ENCODE peak calls at places on chromosomes 7 and 10, in eight cellular contexts. G is fibroblast of mammary gland, F is WTC11, Q is nephron progenitor cell, K is cardiac fibroblast, V is foreskin fibroblast, H is fibroblast of the aortic adventitia, I is endothelial cell. D is an unnamed sample.

GRCh38 chr10:48406204-48406603 is 99.7 kb downstream of the MAPK8 start:
- DNase-seq in Q (no peak), I (no peak), F (no peak), V (peak; percentile 30), H (peak; percentile 28), G (peak; percentile 45), K (peak; percentile 46), D (no peak)

GRCh38 chr7:122743211-122743610 is 40.5 kb upstream of the RNF148 start:
- DNase-seq in Q (no peak), H (no peak), K (no peak), I (no peak), F (no peak), V (no peak), G (no peak), D (peak; percentile 39)

GRCh38 chr7:25669954-25670841 is 441.9 kb upstream of the NPVF start:
- DNase-seq in K (no peak), V (no peak), H (no peak), F (no peak), I (no peak), G (peak; percentile 18), Q (no peak), D (peak; percentile 80)

GRCh38 chr10:58791137-58791536 is 278.5 kb downstream of the BICC1 start:
- DNase-seq in H (peak; percentile 85), F (no peak), Q (no peak), V (no peak), G (peak; percentile 64), K (peak; percentile 74), I (no peak), D (no peak)

GRCh38 chr10:47423476-47423875 is 39.4 kb upstream of the ZNF488 start:
- DNase-seq in G (no peak), I (no peak), Q (no peak), K (peak; percentile 30), F (no peak), H (no peak), V (no peak), D (no peak)

GRCh38 chr7:149728491-149729375 is 44.7 kb downstream of the ZNF467 start:
- DNase-seq in F (no peak), K (no peak), H (no peak), G (no peak), V (no peak), I (no peak), Q (no peak), D (no peak)

GRCh38 chr10:47025540-47026300 is 114.5 kb downstream of the PTPN20 start:
- DNase-seq in V (no peak), Q (no peak), H (peak; percentile 86), I (peak; percentile 2), K (peak; percentile 30), G (peak; percentile 65), F (no peak), D (no peak)

GRCh38 chr7:11436773-11437524 is 395.0 kb downstream of the THSD7A start:
- DNase-seq in I (no peak), V (no peak), G (no peak), H (no peak), F (no peak), K (no peak), Q (no peak), D (no peak)

GRCh38 chr10:116817780-116818343 is 31.4 kb upstream of the ENO4 start:
- DNase-seq in H (no peak), K (no peak), I (no peak), V (no peak), F (no peak), G (no peak), Q (no peak), D (no peak)

GRCh38 chr10:83078645-83079044 is 1060.7 kb upstream of the GHITM start:
- DNase-seq in Q (no peak), K (no peak), H (no peak), I (no peak), F (no peak), G (no peak), V (no peak), D (no peak)

GRCh38 chr10:124035928-124036558 is 57.4 kb downstream of the CHST15 start:
- DNase-seq in Q (peak; percentile 39), V (no peak), K (no peak), H (no peak), I (no peak), F (no peak), G (no peak), D (no peak)

GRCh38 chr7:44277391-44277790 is 48.0 kb downstream of the CAMK2B start:
- DNase-seq in Q (peak; percentile 0), V (no peak), I (no peak), K (no peak), H (no peak), G (no peak), F (no peak), D (peak; percentile 0)

GRCh38 chr7:70694909-70695803 is 436.8 kb upstream of the GALNT17 start:
- DNase-seq in K (peak; percentile 36), F (peak; percentile 50), G (no peak), V (no peak), I (peak; percentile 24), H (peak; percentile 39), Q (peak; percentile 53), D (peak; percentile 18)

GRCh38 chr7:147519062-147519461 is 1071.5 kb upstream of the C7orf33 start:
- DNase-seq in Q (no peak), F (peak; percentile 15), H (peak; percentile 55), K (no peak), G (no peak), V (no peak), I (no peak), D (no peak)

GRCh38 chr10:100781145-100781665 is 35.8 kb downstream of the PAX2 start:
- DNase-seq in H (no peak), I (no peak), F (no peak), G (no peak), K (no peak), Q (no peak), V (no peak), D (peak; percentile 34)

GRCh38 chr10:126198681-126199080 is 189.6 kb downstream of the ADAM12 start:
- DNase-seq in V (no peak), H (peak; percentile 61), I (no peak), F (no peak), G (no peak), K (peak; percentile 30), Q (no peak), D (no peak)

GRCh38 chr10:636016-636730 is 53.3 kb downstream of the DIP2C start:
- DNase-seq in H (no peak), K (no peak), F (no peak), V (no peak), G (no peak), I (no peak), Q (no peak), D (no peak)

GRCh38 chr10:57513637-57514036 is 754.1 kb downstream of the IPMK start:
- DNase-seq in F (no peak), G (no peak), K (no peak), I (no peak), Q (no peak), V (no peak), H (no peak), D (no peak)

GRCh38 chr7:138752568-138753518 is 45.0 kb upstream of the TMEM213 start:
- DNase-seq in G (no peak), H (no peak), K (no peak), I (no peak), Q (no peak), V (no peak), F (peak; percentile 23), D (no peak)

GRCh38 chr10:132577350-132578005 is 39.9 kb downstream of the INPP5A start:
- DNase-seq in I (no peak), H (no peak), V (no peak), K (peak; percentile 22), G (no peak), Q (no peak), F (no peak), D (peak; percentile 35)
- TF ChIP-seq CTCF in I (no peak), H (no peak), V (no peak), K (no peak), G (peak; percentile 13), Q (no peak), F (no peak), D (peak; percentile 67)

DNA sequence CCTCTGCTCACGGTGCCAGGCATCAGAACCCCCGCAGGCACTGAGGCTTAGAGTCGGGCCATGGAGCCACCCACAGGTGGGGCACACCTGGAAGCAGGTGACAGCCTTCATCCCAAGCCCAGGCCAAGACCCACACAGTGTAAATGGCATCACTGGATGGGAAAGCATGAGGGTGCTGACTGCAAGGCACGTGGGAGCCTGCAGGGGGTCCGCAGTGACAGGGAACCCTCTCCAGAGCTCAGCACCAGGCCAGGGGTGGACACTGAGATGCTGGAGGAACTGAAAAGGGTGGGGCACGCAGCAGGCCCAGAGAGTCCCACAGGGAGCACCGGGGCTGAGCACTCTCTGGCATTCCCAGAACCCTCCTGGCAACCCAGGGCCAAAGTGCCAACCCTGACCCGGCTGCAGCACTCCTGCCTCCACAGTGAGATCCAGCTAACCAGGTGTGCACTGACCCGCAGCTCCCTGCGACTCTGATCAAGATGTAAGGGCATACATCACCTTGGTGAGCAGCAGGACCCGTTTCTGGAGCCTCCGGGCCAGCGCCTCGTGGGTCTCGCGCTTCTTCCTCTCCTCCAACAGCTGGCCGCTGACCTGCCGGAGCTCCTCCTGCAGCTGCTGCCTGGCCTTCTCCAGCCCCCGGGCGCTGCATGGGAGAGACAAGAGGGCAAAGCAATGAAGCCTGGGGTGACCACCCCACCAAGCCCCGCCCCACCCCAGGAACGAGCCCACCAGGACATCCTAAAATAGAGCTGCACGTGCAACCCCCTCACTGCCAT is 163.9 kb downstream of the MAD1L1 start:
- DNase-seq in G (no peak), F (no peak), Q (no peak), I (no peak), V (no peak), K (no peak), H (no peak), D (no peak)
- TF ChIP-seq CTCF in G (no peak), F (no peak), Q (no peak), I (no peak), V (no peak), K (no peak), H (no peak), D (peak; percentile 20)

GRCh38 chr7:143900230-143900766 is 1.7 kb downstream of the TCAF1 start:
- DNase-seq in Q (no peak), V (peak; percentile 55), I (no peak), K (peak; percentile 46), G (peak; percentile 69), F (no peak), H (no peak), D (no peak)

GRCh38 chr7:143898810-143899209 is 3.2 kb downstream of the TCAF1 start:
- DNase-seq in G (no peak), F (no peak), I (no peak), Q (no peak), K (no peak), H (no peak), V (no peak), D (no peak)

GRCh38 chr7:143906176-143906575 is 4.2 kb upstream of the TCAF1 start:
- DNase-seq in K (no peak), I (no peak), F (no peak), G (no peak), Q (no peak), V (no peak), H (no peak), D (peak; percentile 41)

GRCh38 chr7:143901360-143901709 is 641 bp downstream of the TCAF1 start:
- DNase-seq in H (peak; percentile 66), K (peak; percentile 65), V (peak; percentile 29), I (no peak), Q (peak; percentile 44), F (no peak), G (peak; percentile 46), D (no peak)

GRCh38 chr7:143901710-143902587 is at the start of gene TCAF1:
- DNase-seq in K (peak; percentile 96), G (peak; percentile 92), F (peak; percentile 95), I (peak; percentile 93), V (peak; percentile 92), H (peak; percentile 92), Q (peak; percentile 96), D (peak; percentile 97)
- TF ChIP-seq CTCF in K (peak; percentile 41), G (peak; percentile 23), F (no peak), I (peak; percentile 15), V (peak; percentile 40), H (peak; percentile 41), Q (no peak), D (peak; percentile 29)

GRCh38 chr7:7967909-7968543 is 570 bp upstream of the GLCCI1 start:
- DNase-seq in H (no peak), V (no peak), G (no peak), K (no peak), F (no peak), Q (no peak), I (no peak), D (no peak)
- TF ChIP-seq CTCF in H (no peak), V (no peak), G (no peak), K (no peak), F (no peak), Q (no peak), I (no peak), D (no peak)

D was measured in WERI-Rb-1.